ENCODE peak calls at places on chromosomes 5 and 9, in five cellular contexts. N, A, Y, W and P are unnamed samples.

GRCh38 chr5:73438897-73439470 is 9.6 kb downstream of the FOXD1 start:
- DNase-seq in W (no peak), A (no peak), N (no peak), Y (no peak), P (no peak)

GRCh38 chr5:170216262-170216864 is 16.4 kb upstream of the C5orf58 start:
- DNase-seq in Y (no peak), N (peak; percentile 55), A (no peak), W (no peak), P (no peak)

GRCh38 chr5:81315830-81316229 is 14.4 kb downstream of the ZCCHC9 start:
- DNase-seq in Y (no peak), W (no peak), N (no peak), A (no peak), P (no peak)

GRCh38 chr5:145946112-145946861 is 9.9 kb downstream of the SH3RF2 start:
- DNase-seq in Y (no peak), A (peak; percentile 32), W (no peak), N (peak; percentile 48), P (no peak)

GRCh38 chr5:133831506-133832224 is 136.8 kb downstream of the C5orf15 start:
- DNase-seq in A (no peak), W (no peak), Y (no peak), N (no peak), P (no peak)

GRCh38 chr9:27351438-27351837 is 54.5 kb upstream of the EQTN start:
- DNase-seq in Y (no peak), W (peak; percentile 49), N (no peak), A (peak; percentile 52), P (no peak)

GRCh38 chr5:89849819-89850515 is 559.6 kb downstream of the CETN3 start:
- DNase-seq in Y (no peak), N (peak; percentile 56), W (no peak), A (no peak), P (no peak)

GRCh38 chr5:160318409-160318808 is 6.0 kb upstream of the CCNJL start:
- DNase-seq in Y (no peak), A (no peak), N (no peak), W (no peak), P (no peak)

GRCh38 chr9:33106827-33107621 is 30.6 kb upstream of the SMU1 start:
- DNase-seq in Y (no peak), A (peak; percentile 58), N (no peak), W (peak; percentile 29), P (no peak)

GRCh38 chr9:33187519-33188218 is 20.5 kb upstream of the B4GALT1 start:
- DNase-seq in Y (no peak), N (no peak), W (no peak), A (peak; percentile 66), P (no peak)

GRCh38 chr5:155250601-155251000 is 237.0 kb downstream of the KIF4B start:
- DNase-seq in N (no peak), W (no peak), Y (no peak), A (no peak), P (no peak)

GRCh38 chr5:80516826-80517225 is 28.9 kb downstream of the FAM151B start:
- DNase-seq in W (no peak), A (no peak), N (peak; percentile 31), Y (no peak), P (no peak)

GRCh38 chr9:23123048-23123632 is 676.5 kb downstream of the DMRTA1 start:
- DNase-seq in N (peak; percentile 29), Y (no peak), A (no peak), W (peak; percentile 15), P (no peak)

GRCh38 chr9:131349522-131349880 is 44.4 kb upstream of the PRRC2B start:
- DNase-seq in Y (no peak), A (no peak), W (no peak), N (no peak), P (no peak)

GRCh38 chr9:91162311-91162710 is 199.4 kb downstream of the AUH start:
- DNase-seq in N (no peak), Y (no peak), A (no peak), W (no peak), P (no peak)

GRCh38 chr9:121075251-121076036 is 689 bp downstream of the CNTRL start:
- DNase-seq in A (no peak), W (no peak), Y (peak; percentile 23), N (peak; percentile 65), P (no peak)

GRCh38 chr5:10250804-10251276 is 760 bp downstream of the CCT5 start:
- DNase-seq in Y (no peak), W (no peak), N (peak; percentile 39), A (no peak), P (no peak)

GRCh38 chr5:38808666-38809343 is 37.0 kb upstream of the OSMR start:
- DNase-seq in W (no peak), N (no peak), A (no peak), Y (no peak), P (no peak)

GRCh38 chr9:133477461-133477860 is 1.4 kb downstream of the SLC2A6 start:
- DNase-seq in Y (no peak), N (no peak), A (no peak), W (no peak), P (no peak)

GRCh38 chr9:4638968-4639367 is 23.1 kb upstream of the PLPP6 start:
- DNase-seq in N (no peak), A (no peak), W (no peak), Y (no peak), P (no peak)

GRCh38 chr9:4639420-4639819 is 22.7 kb upstream of the PLPP6 start:
- DNase-seq in W (no peak), Y (no peak), A (no peak), N (no peak), P (no peak)

GRCh38 chr9:4642351-4642750 is 19.7 kb upstream of the PLPP6 start:
- DNase-seq in N (no peak), W (no peak), Y (no peak), A (no peak), P (no peak)

DNA sequence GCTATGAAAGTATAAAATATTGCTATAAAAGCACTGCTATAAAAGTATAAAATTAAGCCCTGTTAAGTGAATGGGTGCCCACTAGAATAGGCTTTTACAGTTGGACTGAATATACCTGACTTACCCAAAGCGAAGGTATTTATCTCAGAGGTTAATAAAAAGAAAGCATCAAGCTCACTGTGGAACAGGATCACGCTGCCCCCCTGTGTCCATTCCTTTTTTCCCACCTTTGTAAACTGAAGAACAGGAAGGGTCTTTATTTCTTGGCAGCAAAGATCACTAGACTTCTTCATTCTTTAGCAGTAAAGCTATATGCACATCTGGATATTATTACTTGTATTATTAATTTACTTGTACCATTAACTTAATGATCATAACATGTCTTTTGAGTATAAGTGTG is 22.1 kb upstream of the PLPP6 start:
- DNase-seq in Y (peak; percentile 57), A (no peak), N (peak; percentile 23), W (no peak), P (no peak)
- TF ChIP-seq CTCF in Y (peak; percentile 70), A (peak; percentile 65), N (peak; percentile 17), W (no peak), P (peak; percentile 64)

DNA sequence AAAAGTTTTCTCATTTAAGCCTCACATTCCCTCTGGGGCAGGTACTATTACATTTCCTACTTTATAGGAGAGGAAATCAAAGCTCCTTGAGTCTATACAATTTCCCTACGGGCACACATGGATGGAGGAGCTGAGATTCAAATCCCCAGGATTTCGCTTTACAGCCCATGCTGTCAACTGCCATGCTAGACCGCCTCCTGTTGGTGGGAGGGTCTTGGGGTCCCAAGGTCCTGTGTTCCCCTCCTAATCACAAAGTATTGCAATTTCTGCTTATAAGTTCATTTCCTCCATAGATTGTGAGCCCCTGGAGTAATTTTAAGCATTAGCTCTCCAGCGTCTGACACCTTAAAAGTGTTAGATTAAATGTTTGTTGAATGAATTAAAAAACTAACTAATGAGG is 95.9 kb upstream of the SMARCA2 start:
- DNase-seq in Y (no peak), N (no peak), A (no peak), W (no peak), P (no peak)
- TF ChIP-seq CTCF in Y (no peak), N (no peak), A (no peak), W (no peak), P (no peak)

GRCh38 chr9:114397219-114397847 is 9.6 kb upstream of the AKNA start:
- DNase-seq in Y (no peak), N (no peak), A (no peak), W (no peak), P (no peak)

GRCh38 chr9:114400219-114400618 is 12.4 kb upstream of the AKNA start:
- DNase-seq in W (no peak), Y (no peak), N (no peak), A (no peak), P (no peak)

GRCh38 chr9:114396558-114397218 is 8.9 kb upstream of the AKNA start:
- DNase-seq in N (no peak), W (no peak), A (no peak), Y (no peak), P (no peak)

GRCh38 chr9:114399381-114399780 is 11.6 kb upstream of the AKNA start:
- DNase-seq in N (no peak), W (no peak), A (no peak), Y (no peak), P (no peak)

DNA sequence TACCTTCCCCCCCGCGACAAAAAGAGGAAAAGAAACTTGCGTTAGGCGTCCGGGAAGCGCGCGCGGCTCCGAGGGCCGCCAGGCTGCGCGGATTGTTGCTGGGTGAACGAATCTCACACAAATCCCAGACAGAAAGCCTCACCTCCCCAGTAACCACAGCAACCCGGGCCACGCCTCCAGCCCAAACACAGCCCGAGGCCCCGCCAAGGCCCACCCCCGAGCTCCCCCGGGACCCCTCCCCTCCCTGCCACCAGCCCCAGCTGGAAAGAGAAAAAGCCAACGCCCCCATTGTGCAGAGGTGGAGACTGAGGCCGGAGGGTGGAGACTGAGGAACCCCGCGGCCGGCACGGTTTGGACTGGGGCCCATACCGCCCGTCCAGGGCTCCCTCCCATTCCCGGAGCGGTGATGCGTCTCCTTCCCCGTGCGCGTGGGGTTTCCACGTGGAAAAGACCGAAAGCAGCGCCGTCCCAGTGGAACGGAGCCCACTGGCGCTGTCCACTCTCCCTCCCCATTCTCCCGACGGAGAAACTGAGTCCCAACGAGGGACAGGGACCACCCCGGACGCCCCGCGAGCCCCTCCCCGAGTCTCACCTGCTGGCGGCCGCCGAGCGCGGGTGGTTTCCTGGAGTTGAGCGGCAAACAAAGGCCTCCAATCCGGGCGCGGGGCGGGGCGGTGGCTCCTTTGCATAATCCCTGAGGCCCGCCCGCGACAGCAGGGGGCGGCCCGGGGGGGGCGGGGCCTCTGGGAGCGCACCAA is 10.2 kb upstream of the AKNA start:
- DNase-seq in N (peak; percentile 96), Y (peak; percentile 97), W (peak; percentile 98), A (peak; percentile 98), P (peak; percentile 94)
- TF ChIP-seq CTCF in N (no peak), Y (no peak), W (no peak), A (no peak), P (no peak)

GRCh38 chr5:168022761-168023160 is 268.7 kb upstream of the WWC1 start:
- DNase-seq in N (no peak), W (no peak), Y (no peak), A (no peak), P (no peak)

GRCh38 chr5:168027002-168027401 is 264.4 kb upstream of the WWC1 start:
- DNase-seq in W (no peak), N (no peak), Y (no peak), A (no peak), P (no peak)

GRCh38 chr5:168017313-168017712 is 274.1 kb upstream of the WWC1 start:
- DNase-seq in A (no peak), N (no peak), Y (no peak), W (no peak), P (no peak)

GRCh38 chr5:168020522-168021294 is 270.7 kb upstream of the WWC1 start:
- DNase-seq in N (no peak), Y (no peak), A (no peak), W (no peak), P (no peak)

DNA sequence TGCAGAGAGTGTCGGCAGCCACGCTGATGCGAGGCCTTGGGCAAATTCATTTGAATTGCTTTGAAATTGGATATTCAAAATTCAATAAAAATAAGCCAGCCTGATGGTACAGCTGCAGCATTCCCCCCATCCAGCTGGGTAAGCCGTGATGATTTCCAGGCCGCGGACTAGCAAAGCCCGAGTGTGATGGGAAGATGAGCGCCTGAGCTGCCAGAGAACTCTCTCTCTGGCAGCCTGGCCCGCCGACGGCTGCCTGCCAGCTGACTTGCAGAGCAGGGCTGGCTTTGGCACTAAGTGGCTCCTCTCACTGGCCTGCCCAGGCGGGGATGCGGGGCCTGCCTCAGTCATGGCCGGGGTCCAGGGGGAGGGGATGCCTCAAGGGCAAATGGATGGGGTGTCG is 268.3 kb upstream of the WWC1 start:
- DNase-seq in W (no peak), Y (no peak), A (peak; percentile 73), N (no peak), P (no peak)
- TF ChIP-seq CTCF in W (no peak), Y (no peak), A (no peak), N (no peak), P (no peak)